ENCODE peak calls at places on chromosome 9, in six cellular contexts. J is GM23248; O is A549; K is endothelial cell of umbilical vein; F is A673; H is CD8-positive, alpha-beta memory T cell. Z is an unnamed sample.

GRCh38 chr9:76558465-76558864 is 99.5 kb downstream of the GCNT1 start:
- DNase-seq in J (no peak), O (no peak), K (no peak), F (no peak), H (no peak), Z (no peak)

GRCh38 chr9:84583866-84584265 is 85.7 kb upstream of the NTRK2 start:
- DNase-seq in J (no peak), O (no peak), K (no peak), F (no peak), H (no peak), Z (no peak)

GRCh38 chr9:128124873-128125574 is 2.5 kb downstream of the PTGES2 start:
- DNase-seq in J (peak), O (peak), K (peak), F (peak), H (peak), Z (no peak)

GRCh38 chr9:8558176-8558575 is 758.6 kb upstream of the DMAC1 start:
- DNase-seq in J (peak), O (peak), K (peak), F (no peak), H (no peak), Z (no peak)

GRCh38 chr9:10661376-10661775 is 48.6 kb upstream of the PTPRD start:
- DNase-seq in J (no peak), O (no peak), K (no peak), F (no peak), H (no peak), Z (no peak)

GRCh38 chr9:37311938-37312730 is 110.4 kb upstream of the GRHPR start:
- DNase-seq in J (peak), O (no peak), K (no peak), F (no peak), H (no peak), Z (no peak)

GRCh38 chr9:134960701-134961181 is 43.0 kb upstream of the FCN1 start:
- DNase-seq in J (no peak), O (no peak), K (no peak), F (no peak), H (no peak), Z (no peak)

GRCh38 chr9:110536802-110537201 is 42.7 kb downstream of the SVEP1 start:
- DNase-seq in J (peak), O (no peak), K (no peak), F (peak), H (no peak), Z (no peak)

GRCh38 chr9:76034049-76034448 is 143.6 kb downstream of the PCSK5 start:
- DNase-seq in J (no peak), O (no peak), K (no peak), F (no peak), H (no peak), Z (no peak)

GRCh38 chr9:126519660-126520425 is 93.9 kb upstream of the LMX1B start:
- DNase-seq in J (peak), O (no peak), K (no peak), F (no peak), H (no peak), Z (no peak)

GRCh38 chr9:22064957-22065356 is 55.9 kb upstream of the CDKN2B start:
- DNase-seq in J (no peak), O (no peak), K (no peak), F (no peak), H (no peak), Z (no peak)

GRCh38 chr9:96381696-96382095 is 1.8 kb downstream of the SLC35D2 start:
- DNase-seq in J (no peak), O (no peak), K (no peak), F (no peak), H (no peak), Z (no peak)

GRCh38 chr9:12760758-12761157 is 14.1 kb upstream of the LURAP1L start:
- DNase-seq in J (peak), O (no peak), K (no peak), F (no peak), H (no peak), Z (no peak)

GRCh38 chr9:96056221-96056620 is 180.7 kb downstream of the ERCC6L2 start:
- DNase-seq in J (no peak), O (no peak), K (no peak), F (no peak), H (no peak), Z (no peak)

GRCh38 chr9:16010221-16010620 is 457.4 kb downstream of the CCDC171 start:
- DNase-seq in J (peak), O (no peak), K (no peak), F (no peak), H (no peak), Z (no peak)

GRCh38 chr9:108151161-108151586 is 661.6 kb upstream of the KLF4 start:
- DNase-seq in J (peak), O (no peak), K (no peak), F (no peak), H (no peak), Z (no peak)

GRCh38 chr9:37329576-37329975 is 92.9 kb upstream of the GRHPR start:
- DNase-seq in J (peak), O (peak), K (peak), F (peak), H (no peak), Z (no peak)

GRCh38 chr9:122036988-122037387 is 56.1 kb downstream of the TTLL11 start:
- DNase-seq in J (peak), O (no peak), K (no peak), F (peak), H (no peak), Z (no peak)

GRCh38 chr9:126599047-126599650 is 14.6 kb upstream of the LMX1B start:
- DNase-seq in J (no peak), O (no peak), K (no peak), F (no peak), H (no peak), Z (no peak)

GRCh38 chr9:77883133-77883532 is 148.5 kb downstream of the GNAQ start:
- DNase-seq in J (no peak), O (no peak), K (no peak), F (no peak), H (no peak), Z (no peak)

GRCh38 chr9:3740690-3741419 is 215.1 kb upstream of the RFX3 start:
- DNase-seq in J (peak), O (no peak), K (no peak), F (peak), H (no peak), Z (no peak)

GRCh38 chr9:133505901-133506652 is 18.7 kb downstream of the MYMK start:
- DNase-seq in J (peak), O (no peak), K (no peak), F (no peak), H (no peak), Z (no peak)

GRCh38 chr9:112104401-112104800 is 70.7 kb downstream of the SUSD1 start:
- DNase-seq in J (no peak), O (no peak), K (no peak), F (no peak), H (no peak), Z (no peak)

GRCh38 chr9:71968541-71969090 is 57.2 kb downstream of the C9orf85 start:
- DNase-seq in J (no peak), O (no peak), K (no peak), F (no peak), H (no peak), Z (no peak)

GRCh38 chr9:110933350-110934001 is 104.8 kb downstream of the LPAR1 start:
- DNase-seq in J (peak), O (no peak), K (no peak), F (no peak), H (no peak), Z (no peak)

GRCh38 chr9:20529837-20530236 is 92.5 kb downstream of the MLLT3 start:
- DNase-seq in J (no peak), O (no peak), K (no peak), F (no peak), H (no peak), Z (no peak)
- H3K27ac ChIP-seq in J (no peak), O (no peak), K (no peak), F (no peak), H (no peak), Z (no peak)

GRCh38 chr9:136239135-136239962 is 6.3 kb downstream of the QSOX2 start:
- DNase-seq in J (no peak), O (no peak), K (no peak), F (no peak), H (no peak), Z (no peak)
- H3K27ac ChIP-seq in J (no peak), O (no peak), K (no peak), F (no peak), H (no peak), Z (no peak)

GRCh38 chr9:81416476-81417298 is 272.7 kb downstream of the TLE1 start:
- DNase-seq in J (no peak), O (no peak), K (no peak), F (no peak), H (no peak), Z (no peak)
- H3K27ac ChIP-seq in J (no peak), O (no peak), K (no peak), F (no peak), H (no peak), Z (no peak)

GRCh38 chr9:114223564-114224246 is 68.4 kb downstream of the COL27A1 start:
- DNase-seq in J (peak), O (peak), K (peak), F (no peak), H (no peak), Z (no peak)

GRCh38 chr9:114218264-114219120 is 63.2 kb downstream of the COL27A1 start:
- DNase-seq in J (peak), O (no peak), K (peak), F (no peak), H (no peak), Z (no peak)

GRCh38 chr9:114221706-114222465 is 66.5 kb downstream of the COL27A1 start:
- DNase-seq in J (no peak), O (no peak), K (peak), F (no peak), H (no peak), Z (no peak)

GRCh38 chr9:114216976-114217375 is 61.6 kb downstream of the COL27A1 start:
- DNase-seq in J (peak), O (no peak), K (no peak), F (no peak), H (no peak), Z (no peak)

GRCh38 chr9:114220129-114220541 is 64.8 kb downstream of the COL27A1 start:
- DNase-seq in J (no peak), O (no peak), K (no peak), F (no peak), H (no peak), Z (no peak)
- H3K27ac ChIP-seq in J (no peak), O (no peak), K (no peak), F (no peak), H (no peak), Z (no peak)

GRCh38 chr9:130847306-130848217 is 12.5 kb downstream of the ABL1 start:
- DNase-seq in J (peak), O (peak), K (peak), F (peak), H (no peak), Z (no peak)

GRCh38 chr9:130849356-130849755 is 14.3 kb downstream of the ABL1 start:
- DNase-seq in J (no peak), O (no peak), K (no peak), F (no peak), H (no peak), Z (no peak)

GRCh38 chr9:130845254-130845653 is 10.2 kb downstream of the ABL1 start:
- DNase-seq in J (no peak), O (no peak), K (no peak), F (no peak), H (no peak), Z (no peak)

GRCh38 chr9:130845901-130846381 is 10.9 kb downstream of the ABL1 start:
- DNase-seq in J (peak), O (peak), K (peak), F (peak), H (no peak), Z (no peak)

DNA sequence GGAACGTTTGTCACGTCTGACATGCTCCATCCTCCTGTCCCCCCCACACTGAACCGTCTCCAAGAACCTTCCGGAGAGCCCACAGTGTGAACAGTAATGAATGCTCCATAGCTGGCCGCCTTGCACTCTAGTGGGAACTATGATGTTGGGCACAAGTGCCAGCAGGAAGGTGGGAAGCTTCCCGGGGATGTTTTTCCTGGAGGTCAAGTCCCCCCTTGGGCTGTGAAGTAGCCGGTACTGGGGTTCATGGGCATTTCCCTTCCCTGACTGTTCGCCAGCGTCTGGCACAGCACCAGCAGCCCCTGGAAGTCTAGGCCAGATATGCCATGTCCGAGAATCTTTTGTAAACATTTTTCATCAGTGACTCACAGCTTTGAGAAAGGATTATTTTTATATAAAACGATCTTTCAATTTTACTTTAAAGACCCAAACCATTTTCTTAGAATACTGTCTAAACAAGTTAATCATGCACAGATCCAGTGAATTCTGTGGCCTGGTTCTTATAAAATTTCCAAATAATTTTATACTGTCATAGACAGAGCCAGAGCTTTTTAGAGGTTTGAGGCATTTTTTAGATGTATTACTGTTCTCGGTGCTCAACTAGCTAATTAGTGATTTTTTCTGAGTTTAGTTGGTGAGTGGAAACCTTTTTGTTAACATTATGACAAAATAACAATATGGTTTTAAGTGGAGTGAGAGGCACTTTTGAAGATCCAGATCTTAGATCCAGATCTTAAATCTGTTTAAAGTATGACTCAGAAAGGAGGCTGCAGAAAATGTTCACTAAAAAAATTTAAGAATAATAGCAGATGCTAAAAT is 11.6 kb downstream of the ABL1 start:
- DNase-seq in J (peak), O (peak), K (peak), F (peak), H (no peak), Z (no peak)
- H3K27ac ChIP-seq in J (peak), O (peak), K (peak), F (peak), H (peak), Z (peak)

GRCh38 chr9:98193336-98193944 is 1.0 kb upstream of the CORO2A start:
- DNase-seq in J (no peak), O (no peak), K (no peak), F (no peak), H (no peak), Z (no peak)
- H3K27ac ChIP-seq in J (peak), O (peak), K (no peak), F (no peak), H (peak), Z (no peak)

GRCh38 chr9:4762108-4762888 is 21.3 kb upstream of the AK3 start:
- DNase-seq in J (peak), O (peak), K (peak), F (peak), H (peak), Z (no peak)
- H3K27ac ChIP-seq in J (no peak), O (peak), K (peak), F (no peak), H (no peak), Z (no peak)

GRCh38 chr9:89364664-89365531 is 46.6 kb downstream of the SECISBP2 start:
- DNase-seq in J (no peak), O (no peak), K (no peak), F (no peak), H (no peak), Z (no peak)
- H3K27ac ChIP-seq in J (no peak), O (no peak), K (no peak), F (no peak), H (no peak), Z (no peak)

GRCh38 chr9:124852829-124853531 is at the start of gene WDR38:
- DNase-seq in J (peak), O (peak), K (peak), F (peak), H (peak), Z (no peak)

GRCh38 chr9:124855566-124855943 is 2.3 kb downstream of the WDR38 start:
- DNase-seq in J (no peak), O (no peak), K (no peak), F (no peak), H (no peak), Z (no peak)

GRCh38 chr9:124853605-124854143 is 414 bp downstream of the WDR38 start:
- DNase-seq in J (no peak), O (no peak), K (no peak), F (no peak), H (peak), Z (no peak)

GRCh38 chr9:124854822-124855221 is 1.6 kb downstream of the WDR38 start:
- DNase-seq in J (no peak), O (no peak), K (no peak), F (no peak), H (no peak), Z (no peak)

GRCh38 chr9:124854161-124854560 is 901 bp downstream of the WDR38 start:
- DNase-seq in J (no peak), O (no peak), K (no peak), F (no peak), H (no peak), Z (no peak)
- H3K27ac ChIP-seq in J (no peak), O (no peak), K (no peak), F (no peak), H (no peak), Z (peak)

GRCh38 chr9:97516111-97516510 is 14.6 kb downstream of the TMOD1 start:
- DNase-seq in J (no peak), O (no peak), K (no peak), F (no peak), H (no peak), Z (no peak)

GRCh38 chr9:97514531-97514930 is 13.1 kb downstream of the TMOD1 start:
- DNase-seq in J (no peak), O (no peak), K (peak), F (no peak), H (no peak), Z (no peak)

GRCh38 chr9:97512966-97513560 is 11.6 kb downstream of the TMOD1 start:
- DNase-seq in J (no peak), O (no peak), K (no peak), F (no peak), H (no peak), Z (no peak)

GRCh38 chr9:97517331-97518089 is 16.0 kb downstream of the TMOD1 start:
- DNase-seq in J (no peak), O (no peak), K (no peak), F (no peak), H (no peak), Z (no peak)

DNA sequence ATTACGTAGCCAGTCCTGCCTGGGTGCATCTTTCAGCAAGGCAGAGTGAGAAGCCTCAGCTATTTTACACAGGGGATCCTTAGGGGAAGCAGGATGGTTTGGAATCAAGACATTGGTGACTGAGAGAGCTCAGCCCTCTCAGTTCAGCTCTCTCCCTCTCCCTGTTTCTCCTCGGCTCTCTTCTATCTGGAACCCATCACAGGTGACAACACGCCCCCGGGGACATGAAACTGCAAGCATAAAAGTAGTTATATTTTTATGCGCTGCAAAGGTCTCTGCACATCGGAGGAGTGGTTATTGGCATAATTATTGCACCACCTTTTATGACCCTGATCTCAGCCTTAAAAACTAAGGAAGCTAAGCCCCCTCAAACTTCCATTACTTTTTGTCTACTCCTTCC is 14.2 kb downstream of the TMOD1 start:
- DNase-seq in J (no peak), O (no peak), K (no peak), F (no peak), H (no peak), Z (peak)
- H3K27ac ChIP-seq in J (no peak), O (no peak), K (no peak), F (no peak), H (no peak), Z (peak)